ENCODE peak calls at places on chromosomes 3 and 15, in six cellular contexts. L is Panc1, Q is left ventricle myocardium inferior, D is heart left ventricle, E is cardiac muscle cell, Y is tibial artery. C is an unnamed sample.

GRCh38 chr3:24137354-24137753 is 192.3 kb downstream of the NR1D2 start:
- DNase-seq in L (no peak), Q (no peak), D (no peak), E (no peak), Y (no peak), C (no peak)

GRCh38 chr3:117252208-117252607 is 542.6 kb downstream of the TUSC7 start:
- DNase-seq in L (peak; percentile 73), Q (no peak), D (no peak), E (peak; percentile 2), Y (no peak), C (no peak)

GRCh38 chr3:108091498-108092259 is 848 bp upstream of the CD47 start:
- DNase-seq in L (no peak), Q (no peak), D (no peak), E (no peak), Y (no peak), C (no peak)

GRCh38 chr15:64105113-64105704 is 9.4 kb downstream of the SNX1 start:
- DNase-seq in L (no peak), Q (no peak), D (peak; percentile 28), E (peak; percentile 89), Y (no peak), C (no peak)

GRCh38 chr3:8497582-8497981 is 4.0 kb upstream of the LMCD1 start:
- DNase-seq in L (no peak), Q (no peak), D (no peak), E (no peak), Y (no peak), C (no peak)

GRCh38 chr3:105429034-105429762 is 62.5 kb downstream of the ALCAM start:
- DNase-seq in L (no peak), Q (no peak), D (no peak), E (no peak), Y (no peak), C (no peak)

GRCh38 chr3:56800373-56801150 is 1.2 kb downstream of the ARHGEF3 start:
- DNase-seq in L (no peak), Q (no peak), D (no peak), E (no peak), Y (no peak), C (no peak)

GRCh38 chr15:83365370-83365938 is 81.0 kb upstream of the BNC1 start:
- DNase-seq in L (no peak), Q (peak; percentile 31), D (no peak), E (peak; percentile 92), Y (no peak), C (peak; percentile 9)

GRCh38 chr3:84692261-84692660 is 266.5 kb upstream of the CADM2 start:
- DNase-seq in L (no peak), Q (no peak), D (no peak), E (no peak), Y (no peak), C (no peak)

GRCh38 chr3:110583373-110583935 is 488.2 kb upstream of the NECTIN3 start:
- DNase-seq in L (no peak), Q (no peak), D (no peak), E (no peak), Y (no peak), C (no peak)

GRCh38 chr15:87781959-87782625 is 474.4 kb downstream of the NTRK3 start:
- DNase-seq in L (no peak), Q (no peak), D (no peak), E (no peak), Y (no peak), C (no peak)

GRCh38 chr3:126945171-126945721 is 37.7 kb upstream of the PLXNA1 start:
- DNase-seq in L (no peak), Q (no peak), D (no peak), E (no peak), Y (no peak), C (no peak)

GRCh38 chr15:70503798-70504304 is 259.5 kb downstream of the UACA start:
- DNase-seq in L (no peak), Q (no peak), D (no peak), E (no peak), Y (no peak), C (no peak)

GRCh38 chr15:77180757-77181156 is 109.8 kb upstream of the TSPAN3 start:
- DNase-seq in L (no peak), Q (no peak), D (no peak), E (peak; percentile 87), Y (no peak), C (no peak)

GRCh38 chr15:84955089-84955848 is 26.4 kb upstream of the PDE8A start:
- DNase-seq in L (peak; percentile 41), Q (peak; percentile 68), D (peak; percentile 76), E (peak; percentile 83), Y (peak; percentile 87), C (peak; percentile 81)

GRCh38 chr3:13132281-13132680 is 59.1 kb upstream of the IQSEC1 start:
- DNase-seq in L (no peak), Q (no peak), D (peak; percentile 5), E (no peak), Y (no peak), C (no peak)

GRCh38 chr15:62769604-62770003 is 272.9 kb upstream of the TPM1 start:
- DNase-seq in L (no peak), Q (no peak), D (no peak), E (peak; percentile 55), Y (no peak), C (no peak)

GRCh38 chr15:76150508-76150907 is 90.7 kb downstream of the TMEM266 start:
- DNase-seq in L (no peak), Q (no peak), D (no peak), E (no peak), Y (peak; percentile 78), C (peak; percentile 36)

GRCh38 chr3:46671541-46672348 is 21.7 kb downstream of the ALS2CL start:
- DNase-seq in L (no peak), Q (peak; percentile 15), D (peak; percentile 19), E (no peak), Y (peak; percentile 50), C (no peak)

GRCh38 chr3:171165986-171166385 is 139.5 kb upstream of the SLC2A2 start:
- DNase-seq in L (no peak), Q (no peak), D (no peak), E (no peak), Y (no peak), C (no peak)

GRCh38 chr3:31013843-31014242 is 119.4 kb upstream of the GADL1 start:
- DNase-seq in L (no peak), Q (no peak), D (no peak), E (no peak), Y (no peak), C (no peak)

GRCh38 chr3:114022145-114022544 is 34.2 kb downstream of the CCDC191 start:
- DNase-seq in L (no peak), Q (no peak), D (no peak), E (no peak), Y (no peak), C (no peak)

GRCh38 chr15:43153269-43153668 is 19.9 kb downstream of the TMEM62 start:
- DNase-seq in L (no peak), Q (no peak), D (no peak), E (no peak), Y (no peak), C (no peak)

GRCh38 chr15:43150171-43150929 is 17.0 kb downstream of the TMEM62 start:
- DNase-seq in L (no peak), Q (no peak), D (no peak), E (peak; percentile 84), Y (no peak), C (no peak)

GRCh38 chr15:43146187-43146586 is 12.8 kb downstream of the TMEM62 start:
- DNase-seq in L (no peak), Q (no peak), D (no peak), E (no peak), Y (no peak), C (no peak)

DNA sequence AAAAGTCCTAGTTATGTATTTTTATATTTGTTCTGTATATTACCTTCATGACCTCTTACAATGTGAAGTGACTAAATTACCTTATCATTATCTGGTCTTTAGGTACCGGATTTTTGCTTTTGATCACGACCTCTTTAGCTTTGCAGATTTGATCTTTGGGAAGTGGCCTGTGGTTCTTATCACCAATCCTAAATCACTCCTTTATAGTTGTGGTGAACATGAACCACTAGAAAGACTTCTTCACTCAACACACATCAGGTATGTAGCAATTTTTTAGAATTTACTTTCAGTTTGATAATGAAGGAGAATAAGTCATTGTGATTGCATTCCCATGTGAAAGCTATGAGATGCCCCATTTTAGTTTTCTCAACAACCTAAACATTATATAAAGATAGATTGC is 18.3 kb downstream of the TMEM62 start:
- DNase-seq in L (no peak), Q (no peak), D (no peak), E (no peak), Y (no peak), C (no peak)
- H3K36me3 ChIP-seq in L (peaks cover 11% of the 10 kb centered on the region), Q (peaks cover 95% of the 10 kb centered on the region), D (peaks cover 7% of the 10 kb centered on the region), E (peaks cover 14% of the 10 kb centered on the region), Y (peaks cover 62% of the 10 kb centered on the region), C (peaks cover 100% of the 10 kb centered on the region)

GRCh38 chr15:66293419-66294156 is at the start of gene DIS3L:
- DNase-seq in L (no peak), Q (peak; percentile 68), D (peak; percentile 72), E (peak; percentile 77), Y (peak; percentile 74), C (peak; percentile 44)
- TF ChIP-seq CTCF in L (no peak), Q (peak; percentile 26), D (peak; percentile 13), E (no peak), Y (no peak), C (no peak)

DNA sequence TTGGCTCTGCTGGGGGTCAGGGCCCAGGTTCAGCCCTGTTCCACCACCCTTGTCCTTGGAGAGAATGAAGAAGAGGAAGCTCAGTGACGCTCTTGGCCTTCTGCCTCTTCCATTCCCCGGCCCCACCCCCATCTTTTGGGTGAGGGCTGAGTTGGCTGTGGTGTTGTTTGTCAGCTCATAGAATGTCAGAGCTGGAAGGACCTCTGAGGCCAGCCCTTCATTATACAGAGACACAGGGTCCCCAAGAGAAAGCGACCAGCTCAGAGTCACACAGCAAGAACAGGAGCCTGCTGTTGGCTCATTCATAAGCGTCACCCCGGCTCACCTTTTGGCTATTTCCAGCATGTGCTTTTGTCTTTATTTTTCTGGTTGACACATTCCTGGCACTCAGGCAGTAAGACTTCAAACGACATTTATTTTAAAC is 68.2 kb downstream of the AAGAB start:
- DNase-seq in L (no peak), Q (peak; percentile 83), D (peak; percentile 73), E (peak; percentile 67), Y (peak; percentile 83), C (peak; percentile 83)
- H3K36me3 ChIP-seq in L (peaks cover 52% of the 10 kb centered on the region), Q (peaks cover 40% of the 10 kb centered on the region), D (peaks cover 5% of the 10 kb centered on the region), E (peaks cover 48% of the 10 kb centered on the region), Y (peaks cover 56% of the 10 kb centered on the region), C (peaks cover 52% of the 10 kb centered on the region)

GRCh38 chr15:57747206-57747605 is 40.7 kb downstream of the POLR2M start:
- DNase-seq in L (no peak), Q (no peak), D (no peak), E (peak; percentile 19), Y (no peak), C (peak; percentile 34)

GRCh38 chr15:57752840-57753239 is 46.3 kb downstream of the POLR2M start:
- DNase-seq in L (no peak), Q (no peak), D (no peak), E (no peak), Y (no peak), C (no peak)

GRCh38 chr15:57751177-57751800 is 44.8 kb downstream of the POLR2M start:
- DNase-seq in L (no peak), Q (no peak), D (no peak), E (peak; percentile 69), Y (no peak), C (no peak)

GRCh38 chr15:57746752-57747151 is 40.2 kb downstream of the POLR2M start:
- DNase-seq in L (no peak), Q (no peak), D (no peak), E (no peak), Y (no peak), C (no peak)

DNA sequence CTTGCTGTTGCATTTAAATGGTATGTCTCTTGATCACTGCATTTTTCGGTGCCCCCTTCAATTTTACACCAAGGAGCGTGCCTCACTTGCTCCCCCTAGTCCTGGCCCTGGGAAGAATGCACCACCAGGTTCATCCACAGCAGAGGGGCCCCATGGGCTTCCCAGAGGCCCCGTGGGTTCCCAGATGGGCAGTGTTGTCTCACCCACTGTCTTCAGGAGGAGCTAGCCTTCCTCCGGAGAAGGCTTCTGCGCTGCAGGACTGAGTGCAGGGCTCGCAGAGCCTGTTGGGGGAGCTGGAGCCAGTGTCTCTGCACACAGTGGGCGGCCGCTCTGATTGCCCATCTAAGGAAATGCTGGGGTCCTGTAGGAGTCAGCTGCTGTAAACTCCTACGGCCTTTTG is 45.9 kb downstream of the POLR2M start:
- DNase-seq in L (no peak), Q (peak; percentile 40), D (peak; percentile 55), E (peak; percentile 59), Y (no peak), C (peak; percentile 62)
- TF ChIP-seq CTCF in L (no peak), Q (peak; percentile 46), D (peak; percentile 54), E (peak; percentile 39), Y (no peak), C (peak; percentile 37)

C was measured in heart right ventricle.